ENCODE peak calls at places on chromosomes 2 and 18, in nine cellular contexts. C, K, A, U, T, D, P, I and H are unnamed samples.

GRCh38 chr18:48356151-48356745 is 52.9 kb downstream of the ZBTB7C start:
- DNase-seq in D (no peak), A (no peak), K (no peak), U (no peak), P (no peak), I (no peak), T (no peak), C (no peak), H (peak)

GRCh38 chr2:20491739-20492531 is 45.1 kb downstream of the RHOB start:
- DNase-seq in U (no peak), C (no peak), I (no peak), T (no peak), D (no peak), K (no peak), P (no peak), A (no peak), H (no peak)

GRCh38 chr2:220188031-220188430 is 560.6 kb downstream of the SLC4A3 start:
- DNase-seq in T (no peak), P (no peak), U (no peak), K (no peak), I (peak), C (no peak), D (no peak), A (no peak), H (no peak)

GRCh38 chr2:233358335-233358734 is 4.0 kb downstream of the DGKD start:
- DNase-seq in A (no peak), P (no peak), D (no peak), U (no peak), K (no peak), C (no peak), T (no peak), I (no peak), H (no peak)

GRCh38 chr2:86000131-86000937 is 105.4 kb downstream of the POLR1A start:
- DNase-seq in P (no peak), U (no peak), C (no peak), A (no peak), I (no peak), D (no peak), K (no peak), T (no peak), H (no peak)

GRCh38 chr2:241867776-241868420 is 1.6 kb upstream of the RTP5 start:
- DNase-seq in T (no peak), D (no peak), U (no peak), K (no peak), I (no peak), C (peak), P (no peak), A (no peak), H (no peak)

GRCh38 chr2:119233326-119234020 is 9.8 kb downstream of the STEAP3 start:
- DNase-seq in P (no peak), K (no peak), D (no peak), U (no peak), C (no peak), T (no peak), I (peak), A (no peak), H (no peak)

GRCh38 chr2:78541451-78542267 is 483.8 kb upstream of the REG3G start:
- DNase-seq in C (no peak), I (no peak), U (no peak), A (no peak), T (no peak), D (no peak), K (no peak), P (no peak), H (peak)

GRCh38 chr2:43609304-43609883 is 13.6 kb upstream of the THADA start:
- DNase-seq in U (no peak), I (peak), C (peak), D (no peak), T (peak), A (no peak), P (peak), K (no peak), H (peak)

GRCh38 chr2:12548906-12549305 is 167.8 kb upstream of the TRIB2 start:
- DNase-seq in P (no peak), D (no peak), A (no peak), U (no peak), I (no peak), K (no peak), T (no peak), C (no peak), H (no peak)

GRCh38 chr2:85537600-85538506 is 1.1 kb upstream of the MAT2A start:
- DNase-seq in P (no peak), U (peak), T (peak), D (peak), C (no peak), I (peak), K (no peak), A (peak), H (peak)

GRCh38 chr2:191631754-191632153 is 46.2 kb upstream of the NABP1 start:
- DNase-seq in D (no peak), C (no peak), U (no peak), T (no peak), K (no peak), A (peak), P (no peak), I (peak), H (no peak)

GRCh38 chr2:226631671-226632070 is 167.9 kb downstream of the IRS1 start:
- DNase-seq in U (no peak), D (peak), K (no peak), P (no peak), A (no peak), T (no peak), I (no peak), C (no peak), H (no peak)

GRCh38 chr2:30306522-30306921 is 75.2 kb downstream of the LBH start:
- DNase-seq in T (no peak), K (no peak), A (no peak), C (no peak), I (no peak), P (no peak), D (no peak), U (no peak), H (no peak)

GRCh38 chr2:178006710-178007109 is 65.9 kb downstream of the PDE11A start:
- DNase-seq in C (no peak), T (peak), K (no peak), I (peak), A (no peak), P (no peak), D (no peak), U (no peak), H (no peak)

GRCh38 chr2:54483426-54483825 is 27.3 kb downstream of the SPTBN1 start:
- DNase-seq in C (no peak), P (no peak), D (no peak), K (no peak), I (no peak), T (no peak), A (no peak), U (no peak), H (peak)

GRCh38 chr2:114769110-114769509 is 326.7 kb downstream of the DPP10 start:
- DNase-seq in I (no peak), C (no peak), A (no peak), K (no peak), T (peak), D (no peak), U (no peak), P (no peak), H (no peak)

GRCh38 chr2:23828986-23829385 is 97.9 kb downstream of the ATAD2B start:
- DNase-seq in K (no peak), A (no peak), T (no peak), C (no peak), D (no peak), U (no peak), I (peak), P (no peak), H (no peak)

GRCh38 chr2:47196499-47196898 is 41.4 kb upstream of the STPG4 start:
- DNase-seq in A (no peak), K (no peak), C (no peak), D (no peak), U (no peak), T (no peak), P (no peak), I (no peak), H (no peak)

GRCh38 chr2:207313947-207314346 is 148.2 kb upstream of the KLF7 start:
- DNase-seq in U (no peak), P (no peak), C (no peak), T (no peak), D (no peak), I (no peak), K (no peak), A (no peak), H (no peak)

GRCh38 chr18:56651771-56652092 is 573 bp downstream of the WDR7 start:
- DNase-seq in D (no peak), K (no peak), I (no peak), C (no peak), A (no peak), U (no peak), P (no peak), T (no peak), H (no peak)

GRCh38 chr2:18339326-18339725 is 221.1 kb downstream of the RDH14 start:
- DNase-seq in I (peak), P (no peak), U (no peak), C (no peak), K (no peak), A (no peak), D (no peak), T (no peak), H (no peak)

GRCh38 chr2:231296401-231296800 is 98.0 kb downstream of the ARMC9 start:
- DNase-seq in K (no peak), D (no peak), P (no peak), C (no peak), T (no peak), U (no peak), A (no peak), I (no peak), H (no peak)

GRCh38 chr2:192004188-192004963 is 157.5 kb upstream of the CAVIN2 start:
- DNase-seq in D (no peak), C (no peak), I (no peak), K (no peak), A (no peak), P (no peak), U (no peak), T (no peak), H (no peak)

GRCh38 chr18:54828986-54829385 is 709 bp downstream of the RAB27B start:
- DNase-seq in K (no peak), U (no peak), I (no peak), P (no peak), T (no peak), A (no peak), C (no peak), D (no peak), H (no peak)

GRCh38 chr2:68043719-68044498 is 18.9 kb downstream of the C1D start:
- DNase-seq in A (no peak), P (peak), T (no peak), D (no peak), U (no peak), I (peak), C (no peak), K (no peak), H (no peak)

GRCh38 chr2:128736689-128737545 is 418.2 kb upstream of the HS6ST1 start:
- DNase-seq in K (no peak), D (peak), T (peak), U (peak), P (no peak), C (no peak), A (peak), I (peak), H (peak)

GRCh38 chr2:134181219-134181618 is 72.7 kb upstream of the MGAT5 start:
- DNase-seq in I (no peak), D (no peak), U (no peak), P (no peak), C (peak), T (no peak), A (no peak), K (no peak), H (no peak)

GRCh38 chr2:65263257-65263656 is 35.6 kb downstream of the ACTR2 start:
- DNase-seq in I (no peak), A (no peak), K (no peak), U (no peak), T (no peak), P (no peak), C (no peak), D (no peak), H (no peak)

GRCh38 chr2:30628341-30628740 is 178.9 kb downstream of the CAPN13 start:
- DNase-seq in K (no peak), A (no peak), P (no peak), C (no peak), U (no peak), I (peak), D (no peak), T (no peak), H (no peak)

GRCh38 chr2:20678751-20679150 is 11.8 kb downstream of the GDF7 start:
- DNase-seq in C (no peak), U (no peak), P (no peak), D (no peak), I (no peak), A (no peak), T (no peak), K (no peak), H (no peak)

GRCh38 chr2:67982956-67983355 is 79.8 kb downstream of the C1D start:
- DNase-seq in P (no peak), I (peak), U (no peak), A (no peak), K (no peak), C (no peak), D (no peak), T (no peak), H (no peak)

GRCh38 chr2:55309441-55309840 is 40.4 kb upstream of the MTIF2 start:
- DNase-seq in C (no peak), T (no peak), P (peak), U (no peak), A (no peak), D (no peak), I (peak), K (no peak), H (no peak)

GRCh38 chr2:111930875-111931274 is 32.5 kb downstream of the MERTK start:
- DNase-seq in I (peak), D (no peak), A (no peak), C (no peak), K (no peak), T (no peak), P (no peak), U (no peak), H (no peak)

GRCh38 chr18:67599277-67599676 is 82.8 kb upstream of the DSEL start:
- DNase-seq in I (peak), C (no peak), U (no peak), A (no peak), P (no peak), T (no peak), K (no peak), D (no peak), H (no peak)

GRCh38 chr2:28233070-28233718 is 159.5 kb upstream of the FOSL2 start:
- DNase-seq in I (no peak), D (no peak), C (no peak), T (no peak), P (no peak), A (no peak), K (no peak), U (no peak), H (no peak)

GRCh38 chr18:27378396-27379094 is 193.4 kb upstream of the CHST9 start:
- DNase-seq in A (no peak), T (no peak), K (no peak), P (no peak), C (no peak), D (no peak), U (no peak), I (no peak), H (no peak)

GRCh38 chr2:199922856-199923255 is 11.8 kb downstream of the C2orf69 start:
- DNase-seq in K (no peak), A (no peak), I (no peak), P (no peak), T (no peak), D (no peak), U (no peak), C (no peak), H (no peak)